ENCODE peak calls at places on chromosomes 2 and 18, in ten cellular contexts. D is hepatocyte, L is GM23248, K is IMR-90, I is K562, W is SK-N-SH, Y is A549, C is mesendoderm, J is HCT116, N is keratinocyte. P is an unnamed sample.

GRCh38 chr18:74378179-74378682 is 62.6 kb downstream of the C18orf63 start:
- DNase-seq in K (no peak), C (no peak), Y (no peak), J (no peak), W (no peak), L (peak), N (no peak), I (no peak), D (no peak), P (no peak)

GRCh38 chr18:22556271-22556990 is 138.7 kb upstream of the CTAGE1 start:
- DNase-seq in C (no peak), J (no peak), N (no peak), Y (no peak), K (peak), D (peak), W (no peak), L (peak), I (no peak), P (no peak)

GRCh38 chr2:65661980-65662653 is 229.7 kb upstream of the SPRED2 start:
- DNase-seq in I (no peak), K (peak), N (no peak), Y (no peak), L (peak), D (no peak), J (no peak), W (no peak), C (peak), P (no peak)

GRCh38 chr18:48803951-48804855 is 146.6 kb downstream of the SMAD7 start:
- DNase-seq in Y (no peak), N (no peak), C (no peak), L (no peak), D (no peak), K (no peak), W (no peak), I (no peak), J (no peak), P (no peak)

GRCh38 chr18:7904529-7904928 is 337.4 kb downstream of the PTPRM start:
- DNase-seq in C (no peak), D (no peak), W (no peak), L (peak), Y (no peak), K (peak), N (no peak), J (no peak), I (no peak), P (no peak)

GRCh38 chr2:149972039-149972438 is 384.5 kb upstream of the MMADHC start:
- DNase-seq in D (no peak), L (peak), J (no peak), C (no peak), N (no peak), I (no peak), K (peak), W (no peak), Y (no peak), P (no peak)

GRCh38 chr2:104043864-104044263 is 810.1 kb upstream of the POU3F3 start:
- DNase-seq in C (no peak), D (no peak), W (no peak), Y (peak), I (no peak), L (no peak), N (no peak), K (no peak), J (no peak), P (no peak)

GRCh38 chr18:56321470-56321869 is 316.9 kb downstream of the TXNL1 start:
- DNase-seq in D (no peak), C (no peak), L (no peak), Y (no peak), W (no peak), I (no peak), J (no peak), N (no peak), K (no peak), P (no peak)

GRCh38 chr2:187169864-187170263 is 278.2 kb downstream of the CALCRL start:
- DNase-seq in C (no peak), L (no peak), N (no peak), J (no peak), D (no peak), W (no peak), K (no peak), I (no peak), Y (no peak), P (no peak)

GRCh38 chr18:53745228-53745967 is 479.1 kb downstream of the MBD2 start:
- DNase-seq in I (no peak), L (peak), K (no peak), W (no peak), C (no peak), J (no peak), Y (no peak), D (no peak), N (peak), P (no peak)

GRCh38 chr2:66490588-66491001 is 55.7 kb downstream of the MEIS1 start:
- DNase-seq in L (peak), Y (no peak), W (no peak), D (no peak), C (no peak), N (no peak), J (no peak), I (peak), K (peak), P (no peak)

GRCh38 chr2:16323551-16324543 is 341.8 kb downstream of the CYRIA start:
- DNase-seq in N (no peak), C (no peak), D (no peak), K (no peak), J (no peak), L (no peak), I (no peak), Y (no peak), W (no peak), P (no peak)

GRCh38 chr2:26456701-26457224 is 21.2 kb downstream of the OTOF start:
- DNase-seq in D (peak), C (no peak), Y (no peak), W (no peak), N (no peak), K (no peak), I (no peak), J (no peak), L (peak), P (no peak)

GRCh38 chr2:48528431-48528830 is 1.5 kb upstream of the STON1 start:
- DNase-seq in W (no peak), J (no peak), N (no peak), C (no peak), D (no peak), I (no peak), Y (no peak), K (no peak), L (no peak), P (no peak)

GRCh38 chr2:208101716-208102631 is 22.4 kb downstream of the CRYGD start:
- DNase-seq in J (peak), N (no peak), L (peak), C (peak), Y (no peak), D (peak), I (peak), W (peak), K (peak), P (no peak)

GRCh38 chr2:164898475-164898874 is 56.9 kb downstream of the SLC38A11 start:
- DNase-seq in Y (peak), D (peak), J (no peak), L (peak), W (no peak), K (peak), C (no peak), N (no peak), I (no peak), P (no peak)

GRCh38 chr18:78735131-78736014 is 244.2 kb upstream of the SALL3 start:
- DNase-seq in K (no peak), Y (no peak), D (no peak), C (no peak), L (no peak), N (no peak), J (no peak), W (no peak), I (no peak), P (no peak)

GRCh38 chr2:234435836-234436481 is 60.9 kb downstream of the ARL4C start:
- DNase-seq in D (no peak), K (no peak), J (no peak), W (no peak), Y (no peak), C (peak), N (no peak), L (peak), I (peak), P (no peak)

GRCh38 chr2:127415593-127416485 is 2.4 kb upstream of the PROC start:
- DNase-seq in I (peak), J (peak), Y (peak), N (no peak), C (peak), L (no peak), W (peak), K (no peak), D (peak), P (peak)

GRCh38 chr2:186129767-186130581 is 356.1 kb upstream of the ZC3H15 start:
- DNase-seq in I (no peak), W (no peak), L (peak), Y (no peak), D (no peak), J (peak), N (no peak), K (peak), C (peak), P (no peak)

GRCh38 chr2:212945526-212945925 is 205.9 kb downstream of the IKZF2 start:
- DNase-seq in D (no peak), K (no peak), C (peak), N (no peak), W (no peak), L (no peak), J (no peak), Y (no peak), I (no peak), P (no peak)

GRCh38 chr2:190979906-190980629 is 33.9 kb downstream of the STAT1 start:
- DNase-seq in C (peak), Y (no peak), I (no peak), N (no peak), W (peak), L (no peak), D (peak), K (peak), J (no peak), P (no peak)
- H3K4me2 ChIP-seq in C (no peak), Y (no peak), I (no peak), N (no peak), W (no peak), L (no peak), D (peak), K (peak), J (no peak), P (no peak)

GRCh38 chr2:19955544-19956422 is 34.1 kb downstream of the WDR35 start:
- DNase-seq in L (peak), I (peak), N (peak), C (peak), K (peak), W (peak), D (peak), J (peak), Y (peak), P (peak)
- H3K4me3 ChIP-seq in L (no peak), I (no peak), N (no peak), C (no peak), K (no peak), W (no peak), D (no peak), J (no peak), Y (no peak), P (no peak)

GRCh38 chr2:144937066-144937465 is 417.1 kb upstream of the ZEB2 start:
- DNase-seq in N (no peak), D (no peak), W (no peak), L (no peak), C (no peak), I (no peak), J (no peak), K (no peak), Y (no peak), P (no peak)

GRCh38 chr2:144936442-144936841 is 416.5 kb upstream of the ZEB2 start:
- DNase-seq in I (no peak), J (no peak), D (no peak), K (no peak), Y (no peak), L (peak), N (no peak), W (no peak), C (no peak), P (no peak)

GRCh38 chr2:144938308-144938709 is 418.4 kb upstream of the ZEB2 start:
- DNase-seq in K (peak), N (no peak), I (peak), C (no peak), D (peak), Y (no peak), J (no peak), L (peak), W (peak), P (no peak)

GRCh38 chr2:144939590-144939989 is 419.7 kb upstream of the ZEB2 start:
- DNase-seq in W (peak), C (no peak), Y (no peak), K (no peak), I (no peak), J (no peak), L (no peak), D (no peak), N (no peak), P (no peak)

GRCh38 chr2:144937899-144938298 is 418.0 kb upstream of the ZEB2 start:
- DNase-seq in C (no peak), Y (no peak), W (no peak), K (no peak), J (no peak), L (peak), I (no peak), D (no peak), N (no peak), P (no peak)
- H3K4me2 ChIP-seq in C (no peak), Y (peak), W (peak), K (peak), J (peak), L (peak), I (peak), D (peak), N (peak), P (no peak)

DNA sequence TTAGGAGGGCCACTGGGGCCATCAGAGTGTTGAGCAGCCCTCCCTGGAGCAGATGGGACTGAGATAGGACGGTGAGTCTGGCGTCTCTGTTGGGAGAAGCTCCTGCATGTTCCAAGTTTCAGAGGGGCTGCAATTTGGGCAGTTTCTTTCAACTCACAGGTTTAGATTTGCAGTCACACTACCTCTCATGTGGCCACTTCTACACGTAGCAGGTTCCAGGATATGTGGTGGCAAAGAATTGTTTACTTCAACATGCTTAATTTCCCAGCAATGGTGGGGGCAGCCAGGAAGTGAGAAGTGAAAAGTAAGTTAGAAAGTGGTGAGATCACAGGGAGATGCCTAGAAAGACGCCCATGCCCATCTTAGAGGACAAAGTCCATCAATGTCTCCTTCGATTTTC is 9.3 kb downstream of the NCK2 start:
- DNase-seq in I (no peak), D (no peak), L (no peak), W (no peak), N (no peak), J (no peak), C (no peak), Y (no peak), K (no peak), P (no peak)
- H3K4me3 ChIP-seq in I (no peak), D (no peak), L (no peak), W (no peak), N (no peak), J (no peak), C (no peak), Y (no peak), K (no peak), P (no peak)

GRCh38 chr2:4381049-4381448 is 677.7 kb downstream of the DCDC2C start:
- DNase-seq in Y (no peak), L (no peak), J (no peak), N (no peak), K (no peak), I (no peak), D (no peak), W (no peak), C (no peak), P (no peak)
- H3K4me2 ChIP-seq in Y (no peak), L (no peak), J (no peak), N (no peak), K (no peak), I (no peak), D (no peak), W (no peak), C (no peak), P (no peak)

P was measured in Karpas-422.